ENCODE peak calls at places on chromosomes 6 and 20, in eight cellular contexts. One of them, this sample, is unnamed.

GRCh38 chr6:124002377-124003081 is 198.9 kb downstream of the NKAIN2 start:
- DNase-seq in esophagus squamous epithelium: no peak
- DNase-seq in CD8-positive, alpha-beta T cell: no peak
- DNase-seq in uterus: no peak
- DNase-seq in left ventricle myocardium inferior: no peak
- DNase-seq in heart left ventricle: peak; percentile 32
- DNase-seq in psoas muscle: no peak
- DNase-seq in esophagus muscularis mucosa: no peak
- DNase-seq in this sample: no peak

GRCh38 chr6:110566346-110567125 is 90.1 kb upstream of the SLC22A16 start:
- DNase-seq in heart left ventricle: peak; percentile 50
- DNase-seq in CD8-positive, alpha-beta T cell: no peak
- DNase-seq in esophagus squamous epithelium: no peak
- DNase-seq in psoas muscle: no peak
- DNase-seq in esophagus muscularis mucosa: no peak
- DNase-seq in uterus: no peak
- DNase-seq in left ventricle myocardium inferior: peak; percentile 35
- DNase-seq in this sample: no peak

GRCh38 chr6:32179746-32180405 is 1.7 kb downstream of the RNF5 start:
- DNase-seq in left ventricle myocardium inferior: no peak
- DNase-seq in heart left ventricle: no peak
- DNase-seq in psoas muscle: no peak
- DNase-seq in esophagus squamous epithelium: no peak
- DNase-seq in CD8-positive, alpha-beta T cell: no peak
- DNase-seq in esophagus muscularis mucosa: no peak
- DNase-seq in uterus: no peak
- DNase-seq in this sample: no peak

GRCh38 chr20:12404941-12405340 is 487.2 kb downstream of the BTBD3 start:
- DNase-seq in esophagus muscularis mucosa: no peak
- DNase-seq in uterus: no peak
- DNase-seq in psoas muscle: no peak
- DNase-seq in left ventricle myocardium inferior: no peak
- DNase-seq in heart left ventricle: no peak
- DNase-seq in CD8-positive, alpha-beta T cell: no peak
- DNase-seq in esophagus squamous epithelium: no peak
- DNase-seq in this sample: no peak

GRCh38 chr20:41249371-41249770 is 68.2 kb downstream of the ZHX3 start:
- DNase-seq in heart left ventricle: peak; percentile 82
- DNase-seq in psoas muscle: peak; percentile 76
- DNase-seq in esophagus squamous epithelium: no peak
- DNase-seq in CD8-positive, alpha-beta T cell: no peak
- DNase-seq in left ventricle myocardium inferior: peak; percentile 72
- DNase-seq in esophagus muscularis mucosa: no peak
- DNase-seq in uterus: peak; percentile 90
- DNase-seq in this sample: peak; percentile 96

GRCh38 chr20:61804896-61805295 is 260.8 kb downstream of the TAF4 start:
- DNase-seq in heart left ventricle: no peak
- DNase-seq in left ventricle myocardium inferior: peak; percentile 2
- DNase-seq in CD8-positive, alpha-beta T cell: no peak
- DNase-seq in uterus: no peak
- DNase-seq in esophagus squamous epithelium: no peak
- DNase-seq in psoas muscle: no peak
- DNase-seq in esophagus muscularis mucosa: no peak
- DNase-seq in this sample: peak; percentile 79

GRCh38 chr20:22533823-22534751 is 50.3 kb downstream of the FOXA2 start:
- DNase-seq in uterus: no peak
- DNase-seq in esophagus squamous epithelium: no peak
- DNase-seq in left ventricle myocardium inferior: no peak
- DNase-seq in psoas muscle: no peak
- DNase-seq in heart left ventricle: no peak
- DNase-seq in CD8-positive, alpha-beta T cell: no peak
- DNase-seq in esophagus muscularis mucosa: peak; percentile 55
- DNase-seq in this sample: no peak

GRCh38 chr6:72246926-72247325 is 360.6 kb downstream of the RIMS1 start:
- DNase-seq in esophagus muscularis mucosa: no peak
- DNase-seq in CD8-positive, alpha-beta T cell: no peak
- DNase-seq in left ventricle myocardium inferior: no peak
- DNase-seq in uterus: no peak
- DNase-seq in psoas muscle: no peak
- DNase-seq in esophagus squamous epithelium: no peak
- DNase-seq in heart left ventricle: no peak
- DNase-seq in this sample: no peak

GRCh38 chr20:38863024-38863851 is 57.7 kb downstream of the PPP1R16B start:
- DNase-seq in heart left ventricle: no peak
- DNase-seq in CD8-positive, alpha-beta T cell: no peak
- DNase-seq in esophagus squamous epithelium: no peak
- DNase-seq in esophagus muscularis mucosa: no peak
- DNase-seq in uterus: no peak
- DNase-seq in left ventricle myocardium inferior: no peak
- DNase-seq in psoas muscle: no peak
- DNase-seq in this sample: no peak

GRCh38 chr20:46359233-46359751 is 47.1 kb downstream of the ELMO2 start:
- DNase-seq in esophagus muscularis mucosa: no peak
- DNase-seq in psoas muscle: no peak
- DNase-seq in esophagus squamous epithelium: no peak
- DNase-seq in left ventricle myocardium inferior: no peak
- DNase-seq in heart left ventricle: peak; percentile 63
- DNase-seq in CD8-positive, alpha-beta T cell: no peak
- DNase-seq in uterus: no peak
- DNase-seq in this sample: no peak

GRCh38 chr20:59961423-59961822 is 3.2 kb downstream of the CDH26 start:
- DNase-seq in esophagus muscularis mucosa: no peak
- DNase-seq in uterus: no peak
- DNase-seq in psoas muscle: no peak
- DNase-seq in esophagus squamous epithelium: no peak
- DNase-seq in left ventricle myocardium inferior: no peak
- DNase-seq in heart left ventricle: no peak
- DNase-seq in CD8-positive, alpha-beta T cell: no peak
- DNase-seq in this sample: no peak

GRCh38 chr20:4898282-4898681 is 103.0 kb downstream of the SLC23A2 start:
- DNase-seq in uterus: no peak
- DNase-seq in psoas muscle: peak; percentile 64
- DNase-seq in left ventricle myocardium inferior: peak; percentile 29
- DNase-seq in esophagus squamous epithelium: no peak
- DNase-seq in esophagus muscularis mucosa: no peak
- DNase-seq in heart left ventricle: peak; percentile 76
- DNase-seq in CD8-positive, alpha-beta T cell: no peak
- DNase-seq in this sample: peak; percentile 96

GRCh38 chr6:134517863-134518262 is 200.0 kb upstream of the SGK1 start:
- DNase-seq in esophagus muscularis mucosa: no peak
- DNase-seq in left ventricle myocardium inferior: no peak
- DNase-seq in psoas muscle: no peak
- DNase-seq in heart left ventricle: no peak
- DNase-seq in uterus: no peak
- DNase-seq in esophagus squamous epithelium: no peak
- DNase-seq in CD8-positive, alpha-beta T cell: no peak
- DNase-seq in this sample: no peak

GRCh38 chr20:56628873-56629463 is at the start of gene TFAP2C:
- DNase-seq in uterus: peak; percentile 30
- DNase-seq in esophagus squamous epithelium: no peak
- DNase-seq in CD8-positive, alpha-beta T cell: no peak
- DNase-seq in left ventricle myocardium inferior: peak; percentile 59
- DNase-seq in esophagus muscularis mucosa: no peak
- DNase-seq in heart left ventricle: peak; percentile 62
- DNase-seq in psoas muscle: peak; percentile 65
- DNase-seq in this sample: peak; percentile 97

GRCh38 chr6:42025790-42026311 is 24.5 kb upstream of the TAF8 start:
- DNase-seq in heart left ventricle: no peak
- DNase-seq in CD8-positive, alpha-beta T cell: no peak
- DNase-seq in esophagus muscularis mucosa: no peak
- DNase-seq in esophagus squamous epithelium: no peak
- DNase-seq in uterus: no peak
- DNase-seq in psoas muscle: no peak
- DNase-seq in left ventricle myocardium inferior: no peak
- DNase-seq in this sample: no peak

GRCh38 chr6:20334961-20335360 is 66.7 kb upstream of the E2F3 start:
- DNase-seq in esophagus squamous epithelium: no peak
- DNase-seq in heart left ventricle: no peak
- DNase-seq in psoas muscle: no peak
- DNase-seq in left ventricle myocardium inferior: no peak
- DNase-seq in CD8-positive, alpha-beta T cell: no peak
- DNase-seq in esophagus muscularis mucosa: no peak
- DNase-seq in uterus: no peak
- DNase-seq in this sample: no peak

GRCh38 chr20:33933469-33933909 is 60.2 kb upstream of the RALY start:
- DNase-seq in heart left ventricle: peak; percentile 45
- DNase-seq in uterus: peak; percentile 27
- DNase-seq in psoas muscle: peak; percentile 54
- DNase-seq in esophagus muscularis mucosa: no peak
- DNase-seq in CD8-positive, alpha-beta T cell: peak; percentile 14
- DNase-seq in left ventricle myocardium inferior: peak; percentile 46
- DNase-seq in esophagus squamous epithelium: no peak
- DNase-seq in this sample: no peak

GRCh38 chr6:41781302-41781711 is 725 bp downstream of the PRICKLE4 start:
- DNase-seq in esophagus squamous epithelium: no peak
- DNase-seq in uterus: peak; percentile 45
- DNase-seq in heart left ventricle: peak; percentile 57
- DNase-seq in left ventricle myocardium inferior: peak; percentile 36
- DNase-seq in esophagus muscularis mucosa: no peak
- DNase-seq in CD8-positive, alpha-beta T cell: no peak
- DNase-seq in psoas muscle: no peak
- DNase-seq in this sample: no peak

GRCh38 chr6:89436226-89436625 is 3.3 kb downstream of the ANKRD6 start:
- DNase-seq in heart left ventricle: no peak
- DNase-seq in left ventricle myocardium inferior: no peak
- DNase-seq in esophagus muscularis mucosa: no peak
- DNase-seq in psoas muscle: no peak
- DNase-seq in uterus: no peak
- DNase-seq in esophagus squamous epithelium: no peak
- DNase-seq in CD8-positive, alpha-beta T cell: no peak
- DNase-seq in this sample: no peak

GRCh38 chr20:58568441-58568931 is 53.3 kb upstream of the APCDD1L start:
- DNase-seq in left ventricle myocardium inferior: no peak
- DNase-seq in heart left ventricle: peak; percentile 30
- DNase-seq in esophagus muscularis mucosa: no peak
- DNase-seq in CD8-positive, alpha-beta T cell: no peak
- DNase-seq in esophagus squamous epithelium: no peak
- DNase-seq in psoas muscle: no peak
- DNase-seq in uterus: no peak
- DNase-seq in this sample: no peak
- H3K4me1 ChIP-seq in left ventricle myocardium inferior: peaks cover 9% of the 10 kb centered on the region
- H3K4me1 ChIP-seq in heart left ventricle: no peaks in the 10 kb centered on the region
- H3K4me1 ChIP-seq in esophagus muscularis mucosa: peaks cover 28% of the 10 kb centered on the region
- H3K4me1 ChIP-seq in CD8-positive, alpha-beta T cell: no peaks in the 10 kb centered on the region
- H3K4me1 ChIP-seq in esophagus squamous epithelium: no peaks in the 10 kb centered on the region
- H3K4me1 ChIP-seq in psoas muscle: no peaks in the 10 kb centered on the region
- H3K4me1 ChIP-seq in uterus: no peaks in the 10 kb centered on the region
- H3K4me1 ChIP-seq in this sample: no peaks in the 10 kb centered on the region

GRCh38 chr20:63054695-63055240 is 48.0 kb upstream of the BHLHE23 start:
- DNase-seq in heart left ventricle: peak; percentile 6
- DNase-seq in psoas muscle: no peak
- DNase-seq in esophagus squamous epithelium: no peak
- DNase-seq in esophagus muscularis mucosa: no peak
- DNase-seq in left ventricle myocardium inferior: peak; percentile 9
- DNase-seq in CD8-positive, alpha-beta T cell: no peak
- DNase-seq in uterus: no peak
- DNase-seq in this sample: peak; percentile 76

GRCh38 chr20:63058696-63059335 is 52.1 kb upstream of the BHLHE23 start:
- DNase-seq in esophagus squamous epithelium: no peak
- DNase-seq in esophagus muscularis mucosa: no peak
- DNase-seq in heart left ventricle: peak; percentile 20
- DNase-seq in uterus: no peak
- DNase-seq in left ventricle myocardium inferior: peak; percentile 7
- DNase-seq in psoas muscle: no peak
- DNase-seq in CD8-positive, alpha-beta T cell: no peak
- DNase-seq in this sample: peak; percentile 84

GRCh38 chr20:63057133-63058117 is 50.7 kb upstream of the BHLHE23 start:
- DNase-seq in psoas muscle: no peak
- DNase-seq in CD8-positive, alpha-beta T cell: no peak
- DNase-seq in esophagus squamous epithelium: no peak
- DNase-seq in esophagus muscularis mucosa: no peak
- DNase-seq in left ventricle myocardium inferior: no peak
- DNase-seq in heart left ventricle: no peak
- DNase-seq in uterus: no peak
- DNase-seq in this sample: peak; percentile 29

GRCh38 chr20:63055575-63056235 is 48.9 kb upstream of the BHLHE23 start:
- DNase-seq in uterus: no peak
- DNase-seq in CD8-positive, alpha-beta T cell: no peak
- DNase-seq in esophagus muscularis mucosa: no peak
- DNase-seq in psoas muscle: no peak
- DNase-seq in heart left ventricle: peak; percentile 10
- DNase-seq in esophagus squamous epithelium: no peak
- DNase-seq in left ventricle myocardium inferior: peak; percentile 8
- DNase-seq in this sample: peak; percentile 78

DNA sequence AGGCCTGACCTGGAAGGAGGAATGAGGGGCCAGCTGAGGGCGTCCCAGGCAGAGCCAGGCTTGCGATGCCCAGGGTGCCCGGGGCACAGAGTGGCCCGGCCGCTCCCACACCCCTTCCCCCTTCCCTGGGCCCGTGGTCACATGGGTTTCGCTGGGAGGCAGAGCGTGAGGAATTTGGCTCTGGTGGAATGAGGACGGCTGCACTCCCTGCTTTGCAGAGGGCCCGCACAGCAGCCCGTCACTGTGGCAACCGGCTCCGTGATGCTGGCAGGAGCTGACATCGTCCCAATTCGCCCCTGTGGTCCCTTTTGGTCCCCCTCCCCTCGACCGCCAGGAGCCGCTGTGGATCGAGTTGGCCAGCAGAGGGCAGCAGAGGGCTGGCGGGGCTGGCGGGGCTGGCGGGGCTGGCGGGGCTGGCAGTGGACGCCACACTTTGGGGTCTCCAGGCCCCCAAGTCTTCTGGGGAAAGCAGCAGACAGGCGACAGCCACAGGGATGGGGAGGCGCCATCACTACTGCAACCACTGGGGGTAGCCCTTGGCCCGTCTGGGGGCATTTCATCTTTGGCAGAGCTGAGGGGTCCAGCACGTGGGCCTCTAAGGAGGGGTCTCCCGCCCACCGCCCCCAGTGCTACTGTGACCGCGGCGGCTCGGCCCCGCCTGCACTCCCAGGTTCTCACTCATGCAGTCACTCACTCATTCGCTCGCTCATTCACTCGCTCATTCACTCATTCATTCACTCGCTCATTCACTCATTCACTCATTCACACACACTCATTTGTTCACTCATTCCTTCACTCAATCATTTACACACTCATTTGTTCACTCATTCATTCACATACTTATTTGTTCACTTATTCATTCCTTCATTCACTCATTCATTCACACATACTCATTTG is 49.7 kb upstream of the BHLHE23 start:
- DNase-seq in uterus: no peak
- DNase-seq in esophagus squamous epithelium: no peak
- DNase-seq in left ventricle myocardium inferior: peak; percentile 16
- DNase-seq in esophagus muscularis mucosa: no peak
- DNase-seq in psoas muscle: peak; percentile 37
- DNase-seq in CD8-positive, alpha-beta T cell: no peak
- DNase-seq in heart left ventricle: peak; percentile 34
- DNase-seq in this sample: peak; percentile 78
- TF ChIP-seq CTCF in uterus: peak; percentile 78
- TF ChIP-seq CTCF in esophagus squamous epithelium: peak; percentile 55
- TF ChIP-seq CTCF in left ventricle myocardium inferior: peak; percentile 93
- TF ChIP-seq CTCF in esophagus muscularis mucosa: peak; percentile 90
- TF ChIP-seq CTCF in psoas muscle: peak; percentile 90
- TF ChIP-seq CTCF in CD8-positive, alpha-beta T cell: peak; percentile 75
- TF ChIP-seq CTCF in heart left ventricle: peak; percentile 80
- TF ChIP-seq CTCF in this sample: peak; percentile 99

GRCh38 chr6:111829581-111829980 is 43.7 kb downstream of the FYN start:
- DNase-seq in CD8-positive, alpha-beta T cell: no peak
- DNase-seq in left ventricle myocardium inferior: no peak
- DNase-seq in uterus: no peak
- DNase-seq in esophagus muscularis mucosa: no peak
- DNase-seq in psoas muscle: no peak
- DNase-seq in esophagus squamous epithelium: no peak
- DNase-seq in heart left ventricle: no peak
- DNase-seq in this sample: no peak
- H3K4me1 ChIP-seq in CD8-positive, alpha-beta T cell: peaks cover 47% of the 10 kb centered on the region
- H3K4me1 ChIP-seq in left ventricle myocardium inferior: peaks cover 84% of the 10 kb centered on the region
- H3K4me1 ChIP-seq in uterus: peaks cover 9% of the 10 kb centered on the region
- H3K4me1 ChIP-seq in esophagus muscularis mucosa: peaks cover 2% of the 10 kb centered on the region
- H3K4me1 ChIP-seq in psoas muscle: no peaks in the 10 kb centered on the region
- H3K4me1 ChIP-seq in esophagus squamous epithelium: peaks cover 10% of the 10 kb centered on the region
- H3K4me1 ChIP-seq in heart left ventricle: no peaks in the 10 kb centered on the region
- H3K4me1 ChIP-seq in this sample: no peaks in the 10 kb centered on the region

GRCh38 chr6:119426619-119427018 is 77.1 kb upstream of the MAN1A1 start:
- DNase-seq in left ventricle myocardium inferior: no peak
- DNase-seq in CD8-positive, alpha-beta T cell: no peak
- DNase-seq in psoas muscle: no peak
- DNase-seq in heart left ventricle: no peak
- DNase-seq in uterus: no peak
- DNase-seq in esophagus squamous epithelium: no peak
- DNase-seq in esophagus muscularis mucosa: no peak
- DNase-seq in this sample: no peak
- TF ChIP-seq CTCF in left ventricle myocardium inferior: no peak
- TF ChIP-seq CTCF in CD8-positive, alpha-beta T cell: no peak
- TF ChIP-seq CTCF in psoas muscle: no peak
- TF ChIP-seq CTCF in heart left ventricle: no peak
- TF ChIP-seq CTCF in uterus: no peak
- TF ChIP-seq CTCF in esophagus squamous epithelium: no peak
- TF ChIP-seq CTCF in esophagus muscularis mucosa: no peak
- TF ChIP-seq CTCF in this sample: no peak

This sample was measured in RWPE2.